ENCODE peak calls at places on chromosome 10, in seven cellular contexts. B, W, G, R, S, I and L are unnamed samples.

GRCh38 chr10:66931340-66931948 is 5.6 kb downstream of the LRRTM3 start:
- DNase-seq in B (peak; percentile 55), W (peak; percentile 23), G (peak; percentile 50), R (peak; percentile 43), S (no peak), I (peak; percentile 8), L (peak; percentile 81)

GRCh38 chr10:75858357-75858756 is 426.9 kb downstream of the LRMDA start:
- DNase-seq in B (no peak), W (no peak), G (no peak), R (no peak), S (no peak), I (no peak), L (no peak)

GRCh38 chr10:119253433-119254174 is 46.2 kb downstream of the GRK5 start:
- DNase-seq in B (peak; percentile 97), W (peak; percentile 44), G (no peak), R (peak; percentile 92), S (no peak), I (no peak), L (peak; percentile 10)

GRCh38 chr10:20181408-20181807 is 365.2 kb downstream of the PLXDC2 start:
- DNase-seq in B (no peak), W (no peak), G (no peak), R (no peak), S (no peak), I (no peak), L (no peak)

GRCh38 chr10:112950714-112951348 is 784 bp downstream of the TCF7L2 start:
- DNase-seq in B (no peak), W (peak; percentile 60), G (peak; percentile 22), R (no peak), S (no peak), I (no peak), L (peak; percentile 44)

GRCh38 chr10:112497347-112497950 is 50.4 kb downstream of the VTI1A start:
- DNase-seq in B (no peak), W (no peak), G (no peak), R (no peak), S (no peak), I (no peak), L (no peak)

GRCh38 chr10:30782543-30783461 is 153.2 kb upstream of the LYZL2 start:
- DNase-seq in B (no peak), W (no peak), G (no peak), R (no peak), S (no peak), I (peak; percentile 35), L (no peak)

GRCh38 chr10:21401196-21401595 is 124.3 kb downstream of the SKIDA1 start:
- DNase-seq in B (no peak), W (no peak), G (no peak), R (no peak), S (no peak), I (no peak), L (no peak)

GRCh38 chr10:86103391-86104101 is 263.0 kb downstream of the GRID1 start:
- DNase-seq in B (no peak), W (no peak), G (no peak), R (no peak), S (no peak), I (no peak), L (no peak)

GRCh38 chr10:101293007-101293723 is 60.8 kb upstream of the BTRC start:
- DNase-seq in B (no peak), W (peak; percentile 79), G (no peak), R (no peak), S (peak; percentile 65), I (no peak), L (no peak)

GRCh38 chr10:75096749-75097148 is 14.7 kb upstream of the SAMD8 start:
- DNase-seq in B (no peak), W (no peak), G (no peak), R (no peak), S (no peak), I (no peak), L (no peak)

GRCh38 chr10:122493761-122494160 is 32.4 kb downstream of the HTRA1 start:
- DNase-seq in B (no peak), W (no peak), G (no peak), R (no peak), S (no peak), I (no peak), L (no peak)

GRCh38 chr10:94080108-94080507 is 86.4 kb downstream of the PLCE1 start:
- DNase-seq in B (no peak), W (no peak), G (no peak), R (no peak), S (no peak), I (no peak), L (no peak)

GRCh38 chr10:93383562-93383981 is 98.6 kb downstream of the MYOF start:
- DNase-seq in B (no peak), W (no peak), G (no peak), R (no peak), S (no peak), I (no peak), L (no peak)

GRCh38 chr10:125011926-125012705 is 70.2 kb downstream of the ZRANB1 start:
- DNase-seq in B (no peak), W (no peak), G (no peak), R (no peak), S (no peak), I (no peak), L (no peak)

GRCh38 chr10:98339790-98340189 is 71.8 kb upstream of the LOXL4 start:
- DNase-seq in B (no peak), W (no peak), G (no peak), R (no peak), S (no peak), I (peak; percentile 94), L (no peak)

GRCh38 chr10:84943541-84943940 is 615.2 kb downstream of the CCSER2 start:
- DNase-seq in B (no peak), W (no peak), G (no peak), R (no peak), S (no peak), I (no peak), L (no peak)

GRCh38 chr10:119422685-119423509 is 119.6 kb downstream of the RGS10 start:
- DNase-seq in B (no peak), W (no peak), G (no peak), R (no peak), S (no peak), I (no peak), L (no peak)

GRCh38 chr10:10093035-10093434 is 924.6 kb upstream of the CELF2 start:
- DNase-seq in B (no peak), W (no peak), G (no peak), R (no peak), S (no peak), I (no peak), L (no peak)

GRCh38 chr10:10094700-10095099 is 923.0 kb upstream of the CELF2 start:
- DNase-seq in B (no peak), W (no peak), G (no peak), R (no peak), S (no peak), I (no peak), L (no peak)

GRCh38 chr10:10096898-10097297 is 920.8 kb upstream of the CELF2 start:
- DNase-seq in B (no peak), W (no peak), G (no peak), R (no peak), S (no peak), I (no peak), L (no peak)

GRCh38 chr10:10092581-10092980 is 925.1 kb upstream of the CELF2 start:
- DNase-seq in B (no peak), W (no peak), G (no peak), R (no peak), S (peak; percentile 45), I (no peak), L (no peak)
- TF ChIP-seq JUND in B (no peak), W (no peak), G (no peak), R (no peak), S (no peak), I (no peak), L (no peak)

DNA sequence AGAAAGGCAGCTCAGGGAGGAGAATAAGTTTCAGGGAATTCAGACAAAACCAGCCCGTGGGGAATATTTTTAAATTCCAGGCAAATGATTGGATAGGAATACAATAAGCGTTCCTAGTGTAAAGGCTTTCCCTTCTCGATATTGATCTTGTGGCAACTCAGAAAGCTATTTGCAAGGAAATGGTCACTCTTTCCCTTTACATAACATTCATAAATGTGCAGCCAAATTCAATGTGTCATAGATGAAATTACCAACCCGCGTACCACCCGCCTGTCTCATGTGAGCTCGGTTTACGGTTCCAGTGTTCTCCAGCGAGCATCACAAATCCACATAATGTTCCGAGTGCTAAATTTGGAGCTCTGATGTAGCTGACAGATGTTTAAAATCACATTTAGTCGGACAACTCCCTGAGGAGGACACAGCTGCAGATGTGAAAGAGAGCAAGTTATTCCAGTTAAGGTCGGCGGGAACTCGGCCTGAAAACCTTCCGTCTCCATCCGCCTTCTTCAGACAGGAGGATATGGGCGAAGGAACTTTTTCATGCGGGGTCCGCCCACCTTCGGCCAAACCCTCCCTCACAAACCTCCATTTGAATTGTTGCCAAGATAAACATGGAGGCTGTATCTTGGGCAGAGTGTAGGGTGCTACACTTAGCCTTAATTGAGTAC is 327.0 kb downstream of the RNLS start:
- DNase-seq in B (no peak), W (no peak), G (no peak), R (no peak), S (no peak), I (no peak), L (no peak)
- TF ChIP-seq JUND in B (no peak), W (no peak), G (no peak), R (no peak), S (no peak), I (no peak), L (no peak)

DNA sequence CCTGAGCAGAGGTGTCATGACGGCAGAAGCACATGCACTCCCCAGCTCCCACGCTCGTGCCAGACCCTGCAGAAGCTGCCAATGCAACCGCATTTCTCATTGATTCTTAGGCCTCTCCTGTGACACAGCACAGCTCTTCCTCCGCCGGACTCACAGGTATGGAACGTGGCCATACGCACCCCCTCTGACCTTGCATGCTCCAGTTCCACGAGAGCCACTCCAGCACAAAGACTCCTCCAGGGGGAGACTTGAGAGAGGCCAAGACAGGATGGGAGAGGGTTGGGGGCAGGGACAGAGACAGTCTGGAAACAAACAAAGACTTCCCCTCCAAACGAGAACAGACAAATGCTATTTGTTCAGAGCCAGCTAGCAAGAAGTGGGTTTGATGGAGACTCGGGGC is 124.3 kb upstream of the PPP2R2D start:
- DNase-seq in B (no peak), W (no peak), G (no peak), R (no peak), S (peak; percentile 35), I (no peak), L (no peak)
- TF ChIP-seq JUND in B (no peak), W (no peak), G (no peak), R (no peak), S (no peak), I (no peak), L (no peak)

GRCh38 chr10:3475367-3475766 is 302.8 kb upstream of the PITRM1 start:
- DNase-seq in B (no peak), W (no peak), G (no peak), R (no peak), S (no peak), I (no peak), L (no peak)

GRCh38 chr10:3474266-3474665 is 301.7 kb upstream of the PITRM1 start:
- DNase-seq in B (no peak), W (no peak), G (no peak), R (no peak), S (no peak), I (no peak), L (no peak)

GRCh38 chr10:3476640-3477448 is 304.3 kb upstream of the PITRM1 start:
- DNase-seq in B (no peak), W (no peak), G (no peak), R (no peak), S (no peak), I (no peak), L (no peak)

GRCh38 chr10:3477683-3478082 is 305.1 kb upstream of the PITRM1 start:
- DNase-seq in B (no peak), W (no peak), G (no peak), R (no peak), S (no peak), I (peak; percentile 67), L (peak; percentile 38)

GRCh38 chr10:3476186-3476585 is 303.6 kb upstream of the PITRM1 start:
- DNase-seq in B (no peak), W (no peak), G (no peak), R (no peak), S (no peak), I (no peak), L (no peak)
- TF ChIP-seq JUND in B (no peak), W (no peak), G (no peak), R (no peak), S (no peak), I (no peak), L (no peak)